ENCODE peak calls at places on chromosome 14, in nine cellular contexts. One of them, this sample, is unnamed.

GRCh38 chr14:20332386-20332945 is 613 bp downstream of the CCNB1IP1 start:
- DNase-seq in frontal cortex: no peak
- DNase-seq in lung: no peak
- DNase-seq in GM13977: no peak
- DNase-seq in stimulated activated naive CD8-positive, alpha-beta T cell treated with anti-CD3 and anti-CD28 coated beads, Interleukin-15, Interleukin-2, amounts not matched to agents 100 U/mL and 50 U/mL, for 24 hours: no peak
- DNase-seq in G401: no peak
- DNase-seq in stimulated activated CD4-positive, alpha-beta T cell treated with anti-CD3 and anti-CD28 coated beads, Interleukin-15, amount 100 ng/mL, for 24 hours: no peak
- DNase-seq in HFFc6: peak
- DNase-seq in endothelial cell: no peak
- DNase-seq in this sample: no peak

GRCh38 chr14:61474021-61474420 is 152.6 kb downstream of the PRKCH start:
- DNase-seq in frontal cortex: no peak
- DNase-seq in lung: no peak
- DNase-seq in GM13977: no peak
- DNase-seq in stimulated activated naive CD8-positive, alpha-beta T cell treated with anti-CD3 and anti-CD28 coated beads, Interleukin-15, Interleukin-2, amounts not matched to agents 100 U/mL and 50 U/mL, for 24 hours: no peak
- DNase-seq in G401: no peak
- DNase-seq in stimulated activated CD4-positive, alpha-beta T cell treated with anti-CD3 and anti-CD28 coated beads, Interleukin-15, amount 100 ng/mL, for 24 hours: no peak
- DNase-seq in HFFc6: no peak
- DNase-seq in endothelial cell: no peak
- DNase-seq in this sample: no peak

GRCh38 chr14:49489341-49489740 is 96.8 kb downstream of the RPS29 start:
- DNase-seq in frontal cortex: no peak
- DNase-seq in lung: no peak
- DNase-seq in GM13977: no peak
- DNase-seq in stimulated activated naive CD8-positive, alpha-beta T cell treated with anti-CD3 and anti-CD28 coated beads, Interleukin-15, Interleukin-2, amounts not matched to agents 100 U/mL and 50 U/mL, for 24 hours: no peak
- DNase-seq in G401: no peak
- DNase-seq in stimulated activated CD4-positive, alpha-beta T cell treated with anti-CD3 and anti-CD28 coated beads, Interleukin-15, amount 100 ng/mL, for 24 hours: no peak
- DNase-seq in HFFc6: no peak
- DNase-seq in endothelial cell: no peak
- DNase-seq in this sample: no peak

GRCh38 chr14:74913986-74914573 is 9.0 kb downstream of the RPS6KL1 start:
- DNase-seq in frontal cortex: peak
- DNase-seq in lung: peak
- DNase-seq in GM13977: peak
- DNase-seq in stimulated activated naive CD8-positive, alpha-beta T cell treated with anti-CD3 and anti-CD28 coated beads, Interleukin-15, Interleukin-2, amounts not matched to agents 100 U/mL and 50 U/mL, for 24 hours: no peak
- DNase-seq in G401: peak
- DNase-seq in stimulated activated CD4-positive, alpha-beta T cell treated with anti-CD3 and anti-CD28 coated beads, Interleukin-15, amount 100 ng/mL, for 24 hours: no peak
- DNase-seq in HFFc6: peak
- DNase-seq in endothelial cell: peak
- DNase-seq in this sample: no peak

GRCh38 chr14:73239463-73240241 is 2.3 kb downstream of the PAPLN start:
- DNase-seq in frontal cortex: peak
- DNase-seq in lung: no peak
- DNase-seq in GM13977: peak
- DNase-seq in stimulated activated naive CD8-positive, alpha-beta T cell treated with anti-CD3 and anti-CD28 coated beads, Interleukin-15, Interleukin-2, amounts not matched to agents 100 U/mL and 50 U/mL, for 24 hours: no peak
- DNase-seq in G401: peak
- DNase-seq in stimulated activated CD4-positive, alpha-beta T cell treated with anti-CD3 and anti-CD28 coated beads, Interleukin-15, amount 100 ng/mL, for 24 hours: no peak
- DNase-seq in HFFc6: peak
- DNase-seq in endothelial cell: peak
- DNase-seq in this sample: no peak

GRCh38 chr14:68250950-68251765 is 431.6 kb downstream of the RAD51B start:
- DNase-seq in frontal cortex: no peak
- DNase-seq in lung: no peak
- DNase-seq in GM13977: no peak
- DNase-seq in stimulated activated naive CD8-positive, alpha-beta T cell treated with anti-CD3 and anti-CD28 coated beads, Interleukin-15, Interleukin-2, amounts not matched to agents 100 U/mL and 50 U/mL, for 24 hours: no peak
- DNase-seq in G401: peak
- DNase-seq in stimulated activated CD4-positive, alpha-beta T cell treated with anti-CD3 and anti-CD28 coated beads, Interleukin-15, amount 100 ng/mL, for 24 hours: no peak
- DNase-seq in HFFc6: no peak
- DNase-seq in endothelial cell: no peak
- DNase-seq in this sample: no peak

GRCh38 chr14:20386276-20386855 is 26.9 kb downstream of the TEP1 start:
- DNase-seq in frontal cortex: no peak
- DNase-seq in lung: no peak
- DNase-seq in GM13977: no peak
- DNase-seq in stimulated activated naive CD8-positive, alpha-beta T cell treated with anti-CD3 and anti-CD28 coated beads, Interleukin-15, Interleukin-2, amounts not matched to agents 100 U/mL and 50 U/mL, for 24 hours: no peak
- DNase-seq in G401: peak
- DNase-seq in stimulated activated CD4-positive, alpha-beta T cell treated with anti-CD3 and anti-CD28 coated beads, Interleukin-15, amount 100 ng/mL, for 24 hours: no peak
- DNase-seq in HFFc6: no peak
- DNase-seq in endothelial cell: no peak
- DNase-seq in this sample: no peak

GRCh38 chr14:23561259-23561658 is 5.2 kb downstream of the THTPA start:
- DNase-seq in frontal cortex: no peak
- DNase-seq in lung: no peak
- DNase-seq in GM13977: no peak
- DNase-seq in stimulated activated naive CD8-positive, alpha-beta T cell treated with anti-CD3 and anti-CD28 coated beads, Interleukin-15, Interleukin-2, amounts not matched to agents 100 U/mL and 50 U/mL, for 24 hours: no peak
- DNase-seq in G401: no peak
- DNase-seq in stimulated activated CD4-positive, alpha-beta T cell treated with anti-CD3 and anti-CD28 coated beads, Interleukin-15, amount 100 ng/mL, for 24 hours: no peak
- DNase-seq in HFFc6: no peak
- DNase-seq in endothelial cell: no peak
- DNase-seq in this sample: no peak

GRCh38 chr14:24381363-24382102 is 13.5 kb downstream of the NFATC4 start:
- DNase-seq in frontal cortex: no peak
- DNase-seq in lung: no peak
- DNase-seq in GM13977: no peak
- DNase-seq in stimulated activated naive CD8-positive, alpha-beta T cell treated with anti-CD3 and anti-CD28 coated beads, Interleukin-15, Interleukin-2, amounts not matched to agents 100 U/mL and 50 U/mL, for 24 hours: peak
- DNase-seq in G401: peak
- DNase-seq in stimulated activated CD4-positive, alpha-beta T cell treated with anti-CD3 and anti-CD28 coated beads, Interleukin-15, amount 100 ng/mL, for 24 hours: peak
- DNase-seq in HFFc6: no peak
- DNase-seq in endothelial cell: no peak
- DNase-seq in this sample: no peak

GRCh38 chr14:57122129-57122528 is 146.6 kb downstream of the EXOC5 start:
- DNase-seq in frontal cortex: no peak
- DNase-seq in lung: no peak
- DNase-seq in GM13977: no peak
- DNase-seq in stimulated activated naive CD8-positive, alpha-beta T cell treated with anti-CD3 and anti-CD28 coated beads, Interleukin-15, Interleukin-2, amounts not matched to agents 100 U/mL and 50 U/mL, for 24 hours: no peak
- DNase-seq in G401: no peak
- DNase-seq in stimulated activated CD4-positive, alpha-beta T cell treated with anti-CD3 and anti-CD28 coated beads, Interleukin-15, amount 100 ng/mL, for 24 hours: no peak
- DNase-seq in HFFc6: no peak
- DNase-seq in endothelial cell: no peak
- DNase-seq in this sample: no peak

GRCh38 chr14:96762650-96763049 is 34.5 kb upstream of the VRK1 start:
- DNase-seq in frontal cortex: no peak
- DNase-seq in lung: peak
- DNase-seq in GM13977: peak
- DNase-seq in stimulated activated naive CD8-positive, alpha-beta T cell treated with anti-CD3 and anti-CD28 coated beads, Interleukin-15, Interleukin-2, amounts not matched to agents 100 U/mL and 50 U/mL, for 24 hours: peak
- DNase-seq in G401: peak
- DNase-seq in stimulated activated CD4-positive, alpha-beta T cell treated with anti-CD3 and anti-CD28 coated beads, Interleukin-15, amount 100 ng/mL, for 24 hours: no peak
- DNase-seq in HFFc6: peak
- DNase-seq in endothelial cell: peak
- DNase-seq in this sample: peak

GRCh38 chr14:104320611-104321086 is 182.3 kb downstream of the KIF26A start:
- DNase-seq in frontal cortex: no peak
- DNase-seq in lung: no peak
- DNase-seq in GM13977: no peak
- DNase-seq in stimulated activated naive CD8-positive, alpha-beta T cell treated with anti-CD3 and anti-CD28 coated beads, Interleukin-15, Interleukin-2, amounts not matched to agents 100 U/mL and 50 U/mL, for 24 hours: no peak
- DNase-seq in G401: no peak
- DNase-seq in stimulated activated CD4-positive, alpha-beta T cell treated with anti-CD3 and anti-CD28 coated beads, Interleukin-15, amount 100 ng/mL, for 24 hours: no peak
- DNase-seq in HFFc6: no peak
- DNase-seq in endothelial cell: peak
- DNase-seq in this sample: no peak

GRCh38 chr14:77657244-77657643 is 40.8 kb upstream of the SPTLC2 start:
- DNase-seq in frontal cortex: no peak
- DNase-seq in lung: no peak
- DNase-seq in GM13977: no peak
- DNase-seq in stimulated activated naive CD8-positive, alpha-beta T cell treated with anti-CD3 and anti-CD28 coated beads, Interleukin-15, Interleukin-2, amounts not matched to agents 100 U/mL and 50 U/mL, for 24 hours: no peak
- DNase-seq in G401: no peak
- DNase-seq in stimulated activated CD4-positive, alpha-beta T cell treated with anti-CD3 and anti-CD28 coated beads, Interleukin-15, amount 100 ng/mL, for 24 hours: no peak
- DNase-seq in HFFc6: no peak
- DNase-seq in endothelial cell: peak
- DNase-seq in this sample: no peak

GRCh38 chr14:101465795-101466448 is 95.4 kb upstream of the DIO3 start:
- DNase-seq in frontal cortex: no peak
- DNase-seq in lung: no peak
- DNase-seq in GM13977: no peak
- DNase-seq in stimulated activated naive CD8-positive, alpha-beta T cell treated with anti-CD3 and anti-CD28 coated beads, Interleukin-15, Interleukin-2, amounts not matched to agents 100 U/mL and 50 U/mL, for 24 hours: no peak
- DNase-seq in G401: no peak
- DNase-seq in stimulated activated CD4-positive, alpha-beta T cell treated with anti-CD3 and anti-CD28 coated beads, Interleukin-15, amount 100 ng/mL, for 24 hours: no peak
- DNase-seq in HFFc6: no peak
- DNase-seq in endothelial cell: no peak
- DNase-seq in this sample: no peak

GRCh38 chr14:72544615-72545387 is 349.1 kb downstream of the DPF3 start:
- DNase-seq in frontal cortex: no peak
- DNase-seq in lung: no peak
- DNase-seq in GM13977: no peak
- DNase-seq in stimulated activated naive CD8-positive, alpha-beta T cell treated with anti-CD3 and anti-CD28 coated beads, Interleukin-15, Interleukin-2, amounts not matched to agents 100 U/mL and 50 U/mL, for 24 hours: no peak
- DNase-seq in G401: peak
- DNase-seq in stimulated activated CD4-positive, alpha-beta T cell treated with anti-CD3 and anti-CD28 coated beads, Interleukin-15, amount 100 ng/mL, for 24 hours: no peak
- DNase-seq in HFFc6: no peak
- DNase-seq in endothelial cell: no peak
- DNase-seq in this sample: no peak

GRCh38 chr14:59511916-59512530 is 27.7 kb downstream of the JKAMP start:
- DNase-seq in frontal cortex: no peak
- DNase-seq in lung: no peak
- DNase-seq in GM13977: peak
- DNase-seq in stimulated activated naive CD8-positive, alpha-beta T cell treated with anti-CD3 and anti-CD28 coated beads, Interleukin-15, Interleukin-2, amounts not matched to agents 100 U/mL and 50 U/mL, for 24 hours: peak
- DNase-seq in G401: peak
- DNase-seq in stimulated activated CD4-positive, alpha-beta T cell treated with anti-CD3 and anti-CD28 coated beads, Interleukin-15, amount 100 ng/mL, for 24 hours: peak
- DNase-seq in HFFc6: no peak
- DNase-seq in endothelial cell: peak
- DNase-seq in this sample: no peak

GRCh38 chr14:44791730-44792129 is 170.0 kb downstream of the KLHL28 start:
- DNase-seq in frontal cortex: no peak
- DNase-seq in lung: no peak
- DNase-seq in GM13977: no peak
- DNase-seq in stimulated activated naive CD8-positive, alpha-beta T cell treated with anti-CD3 and anti-CD28 coated beads, Interleukin-15, Interleukin-2, amounts not matched to agents 100 U/mL and 50 U/mL, for 24 hours: no peak
- DNase-seq in G401: no peak
- DNase-seq in stimulated activated CD4-positive, alpha-beta T cell treated with anti-CD3 and anti-CD28 coated beads, Interleukin-15, amount 100 ng/mL, for 24 hours: no peak
- DNase-seq in HFFc6: no peak
- DNase-seq in endothelial cell: no peak
- DNase-seq in this sample: no peak

GRCh38 chr14:64860039-64860438 is 19.7 kb downstream of the SPTB start:
- DNase-seq in frontal cortex: no peak
- DNase-seq in lung: no peak
- DNase-seq in GM13977: no peak
- DNase-seq in stimulated activated naive CD8-positive, alpha-beta T cell treated with anti-CD3 and anti-CD28 coated beads, Interleukin-15, Interleukin-2, amounts not matched to agents 100 U/mL and 50 U/mL, for 24 hours: no peak
- DNase-seq in G401: no peak
- DNase-seq in stimulated activated CD4-positive, alpha-beta T cell treated with anti-CD3 and anti-CD28 coated beads, Interleukin-15, amount 100 ng/mL, for 24 hours: no peak
- DNase-seq in HFFc6: no peak
- DNase-seq in endothelial cell: no peak
- DNase-seq in this sample: no peak

GRCh38 chr14:77649326-77649725 is 32.9 kb upstream of the SPTLC2 start:
- DNase-seq in frontal cortex: no peak
- DNase-seq in lung: no peak
- DNase-seq in GM13977: no peak
- DNase-seq in stimulated activated naive CD8-positive, alpha-beta T cell treated with anti-CD3 and anti-CD28 coated beads, Interleukin-15, Interleukin-2, amounts not matched to agents 100 U/mL and 50 U/mL, for 24 hours: no peak
- DNase-seq in G401: no peak
- DNase-seq in stimulated activated CD4-positive, alpha-beta T cell treated with anti-CD3 and anti-CD28 coated beads, Interleukin-15, amount 100 ng/mL, for 24 hours: no peak
- DNase-seq in HFFc6: no peak
- DNase-seq in endothelial cell: no peak
- DNase-seq in this sample: no peak

GRCh38 chr14:33524244-33524643 is 426.6 kb downstream of the EGLN3 start:
- DNase-seq in frontal cortex: no peak
- DNase-seq in lung: no peak
- DNase-seq in GM13977: no peak
- DNase-seq in stimulated activated naive CD8-positive, alpha-beta T cell treated with anti-CD3 and anti-CD28 coated beads, Interleukin-15, Interleukin-2, amounts not matched to agents 100 U/mL and 50 U/mL, for 24 hours: no peak
- DNase-seq in G401: no peak
- DNase-seq in stimulated activated CD4-positive, alpha-beta T cell treated with anti-CD3 and anti-CD28 coated beads, Interleukin-15, amount 100 ng/mL, for 24 hours: no peak
- DNase-seq in HFFc6: no peak
- DNase-seq in endothelial cell: no peak
- DNase-seq in this sample: no peak

GRCh38 chr14:54487771-54488170 is 1.0 kb downstream of the GMFB start:
- DNase-seq in frontal cortex: peak
- DNase-seq in lung: no peak
- DNase-seq in GM13977: peak
- DNase-seq in stimulated activated naive CD8-positive, alpha-beta T cell treated with anti-CD3 and anti-CD28 coated beads, Interleukin-15, Interleukin-2, amounts not matched to agents 100 U/mL and 50 U/mL, for 24 hours: no peak
- DNase-seq in G401: peak
- DNase-seq in stimulated activated CD4-positive, alpha-beta T cell treated with anti-CD3 and anti-CD28 coated beads, Interleukin-15, amount 100 ng/mL, for 24 hours: no peak
- DNase-seq in HFFc6: peak
- DNase-seq in endothelial cell: no peak
- DNase-seq in this sample: peak